ENCODE peak calls at places on chromosomes 13 and 19, in five cellular contexts. Z is amygdala, M is NCI-H510A, U is fibroblast of the aortic adventitia, Q is cardiac muscle cell. Y is an unnamed sample.

GRCh38 chr13:25064396-25064795 is 31.5 kb upstream of the PABPC3 start:
- DNase-seq in Z (no peak), M (no peak), U (no peak), Q (no peak), Y (no peak)

GRCh38 chr13:49530452-49530851 is 34.7 kb downstream of the PHF11 start:
- DNase-seq in Z (no peak), M (no peak), U (no peak), Q (no peak), Y (no peak)

GRCh38 chr13:50711449-50711848 is 132.0 kb downstream of the DLEU7 start:
- DNase-seq in Z (no peak), M (no peak), U (peak; percentile 46), Q (no peak), Y (no peak)

GRCh38 chr13:92573467-92574057 is 653.0 kb upstream of the GPC6 start:
- DNase-seq in Z (no peak), M (peak; percentile 5), U (peak; percentile 9), Q (peak; percentile 61), Y (no peak)

GRCh38 chr13:42274386-42275097 is 2.6 kb downstream of the AKAP11 start:
- DNase-seq in Z (no peak), M (no peak), U (no peak), Q (no peak), Y (no peak)

GRCh38 chr19:16266586-16266942 is 58.1 kb upstream of the KLF2 start:
- DNase-seq in Z (no peak), M (no peak), U (no peak), Q (no peak), Y (no peak)

GRCh38 chr13:48902421-48902820 is 73.3 kb upstream of the FNDC3A start:
- DNase-seq in Z (no peak), M (no peak), U (peak; percentile 12), Q (peak; percentile 36), Y (no peak)

GRCh38 chr19:10946964-10947657 is 13.7 kb upstream of the SMARCA4 start:
- DNase-seq in Z (no peak), M (no peak), U (peak; percentile 49), Q (peak; percentile 77), Y (no peak)

GRCh38 chr13:106617561-106617960 is 49.6 kb upstream of the ARGLU1 start:
- DNase-seq in Z (no peak), M (no peak), U (peak; percentile 60), Q (peak; percentile 53), Y (no peak)

GRCh38 chr19:18440421-18440877 is 2.5 kb upstream of the ISYNA1 start:
- DNase-seq in Z (no peak), M (peak; percentile 45), U (no peak), Q (no peak), Y (no peak)

GRCh38 chr19:38565686-38566105 is 52.1 kb downstream of the MAP4K1 start:
- DNase-seq in Z (no peak), M (no peak), U (no peak), Q (no peak), Y (no peak)

GRCh38 chr13:110006304-110006703 is 219.9 kb upstream of the IRS2 start:
- DNase-seq in Z (no peak), M (no peak), U (peak; percentile 46), Q (peak; percentile 59), Y (no peak)

GRCh38 chr19:5585461-5586299 is 17.9 kb upstream of the TINCR start:
- DNase-seq in Z (peak; percentile 17), M (peak; percentile 84), U (no peak), Q (no peak), Y (peak; percentile 41)

GRCh38 chr13:76717092-76717491 is 169.1 kb downstream of the KCTD12 start:
- DNase-seq in Z (no peak), M (no peak), U (no peak), Q (no peak), Y (no peak)

Y was measured in dorsolateral prefrontal cortex.